ENCODE peak calls at places on chromosomes 2 and 18, in seven cellular contexts. U is GM12892, G is K562, L is H1, Y is GM12878, F is SK-N-SH, N is HepG2. T is an unnamed sample.

GRCh38 chr2:26737221-26737620 is 26.9 kb upstream of the SLC35F6 start:
- DNase-seq in U (no peak), G (no peak), L (no peak), Y (no peak), F (peak), N (no peak), T (no peak)

GRCh38 chr2:134160793-134161504 is 92.9 kb upstream of the MGAT5 start:
- DNase-seq in U (no peak), G (peak), L (no peak), Y (no peak), F (peak), N (no peak), T (no peak)

GRCh38 chr2:211800001-211800400 is 738.6 kb downstream of the ERBB4 start:
- DNase-seq in U (no peak), G (no peak), L (no peak), Y (no peak), F (no peak), N (no peak), T (no peak)

GRCh38 chr2:25354116-25354515 is 12.4 kb upstream of the DNMT3A start:
- DNase-seq in U (no peak), G (no peak), L (no peak), Y (no peak), F (no peak), N (no peak), T (no peak)

GRCh38 chr2:58923869-58924268 is 682.7 kb upstream of the FANCL start:
- DNase-seq in U (no peak), G (no peak), L (no peak), Y (no peak), F (no peak), N (no peak), T (no peak)

GRCh38 chr2:143451622-143452021 is 322.4 kb downstream of the ARHGAP15 start:
- DNase-seq in U (no peak), G (peak), L (no peak), Y (no peak), F (no peak), N (no peak), T (no peak)

GRCh38 chr2:41414486-41415230 is 633.2 kb upstream of the PKDCC start:
- DNase-seq in U (no peak), G (peak), L (peak), Y (peak), F (peak), N (peak), T (peak)

GRCh38 chr2:129176375-129176774 is 803.1 kb upstream of the RAB6C start:
- DNase-seq in U (no peak), G (no peak), L (no peak), Y (no peak), F (no peak), N (no peak), T (no peak)

GRCh38 chr2:110149330-110150220 is 34.0 kb upstream of the MALL start:
- DNase-seq in U (no peak), G (peak), L (no peak), Y (no peak), F (no peak), N (no peak), T (no peak)
- TF ChIP-seq TAF1 in U (no peak), G (no peak), L (no peak), Y (no peak), F (no peak), N (no peak), T (no peak)

GRCh38 chr2:48856657-48857056 is 101.1 kb upstream of the LHCGR start:
- DNase-seq in U (no peak), G (no peak), L (no peak), Y (no peak), F (no peak), N (no peak), T (no peak)

GRCh38 chr2:48854681-48855080 is 99.2 kb upstream of the LHCGR start:
- DNase-seq in U (no peak), G (no peak), L (no peak), Y (no peak), F (no peak), N (no peak), T (no peak)

GRCh38 chr2:48852938-48853337 is 97.4 kb upstream of the LHCGR start:
- DNase-seq in U (no peak), G (no peak), L (no peak), Y (no peak), F (no peak), N (no peak), T (no peak)

GRCh38 chr2:48856144-48856543 is 100.6 kb upstream of the LHCGR start:
- DNase-seq in U (no peak), G (no peak), L (no peak), Y (no peak), F (no peak), N (no peak), T (no peak)

DNA sequence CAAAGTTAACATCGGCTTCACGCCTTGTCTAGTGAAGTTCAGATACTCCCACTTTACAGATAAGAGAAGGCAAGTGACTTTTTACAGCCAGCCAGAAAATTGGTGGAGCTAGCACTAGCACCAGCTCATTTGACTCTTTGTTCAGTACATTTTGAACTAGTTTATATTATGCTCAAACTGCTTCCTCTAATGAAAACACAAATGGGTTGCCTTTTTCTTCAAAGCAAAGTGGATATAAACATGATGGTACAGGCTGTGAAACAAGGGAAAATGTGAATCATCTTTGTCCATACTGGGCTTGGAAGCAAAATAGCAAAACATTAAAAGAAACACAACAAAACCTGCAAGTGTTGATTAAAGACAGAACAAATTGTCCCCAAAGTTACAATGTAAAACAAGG is 99.6 kb upstream of the LHCGR start:
- DNase-seq in U (no peak), G (no peak), L (no peak), Y (no peak), F (no peak), N (no peak), T (no peak)
- TF ChIP-seq POLR2AphosphoS5 in U (no peak), G (no peak), L (no peak), Y (no peak), F (no peak), N (no peak), T (no peak)

GRCh38 chr18:45802814-45803492 is 22.5 kb upstream of the SIGLEC15 start:
- DNase-seq in U (no peak), G (peak), L (no peak), Y (no peak), F (no peak), N (no peak), T (no peak)

GRCh38 chr18:45806226-45806625 is 19.2 kb upstream of the SIGLEC15 start:
- DNase-seq in U (no peak), G (no peak), L (no peak), Y (no peak), F (no peak), N (no peak), T (no peak)

GRCh38 chr18:45805551-45805950 is 19.9 kb upstream of the SIGLEC15 start:
- DNase-seq in U (no peak), G (no peak), L (no peak), Y (no peak), F (no peak), N (no peak), T (no peak)

DNA sequence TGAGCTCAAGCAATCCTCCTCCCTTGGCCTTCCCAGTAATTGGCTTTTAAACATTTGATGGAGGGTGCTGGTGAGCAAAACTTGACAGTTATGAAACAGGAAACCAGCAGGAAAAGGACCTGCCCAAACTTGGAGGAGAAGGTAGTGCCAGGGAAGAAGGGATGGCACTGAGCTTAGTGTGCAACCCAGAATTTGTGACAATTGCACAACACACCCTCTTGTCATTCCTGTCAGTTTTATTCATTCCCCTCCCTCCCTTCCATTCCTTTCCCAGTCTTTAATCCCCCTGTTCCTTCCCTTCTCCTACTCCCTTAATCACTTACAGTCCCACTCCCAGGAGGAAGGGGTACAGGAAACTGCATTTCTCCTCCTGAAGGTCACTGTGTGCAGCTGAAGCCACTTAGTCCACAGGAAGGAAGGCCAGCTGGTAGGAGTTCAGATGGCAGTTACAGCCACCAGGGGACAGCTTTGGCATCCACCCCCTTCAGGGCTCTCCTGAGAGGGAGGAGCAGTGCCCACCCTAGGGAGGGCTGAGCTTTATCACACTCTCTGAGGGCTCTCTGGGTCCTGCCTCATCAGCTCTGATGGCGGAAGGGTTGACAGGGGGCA is 24.0 kb upstream of the SIGLEC15 start:
- DNase-seq in U (no peak), G (no peak), L (no peak), Y (no peak), F (no peak), N (no peak), T (no peak)
- TF ChIP-seq TAF1 in U (no peak), G (no peak), L (no peak), Y (no peak), F (no peak), N (no peak), T (no peak)

GRCh38 chr2:74391580-74392448 is 11.7 kb upstream of the DCTN1 start:
- DNase-seq in U (peak), G (peak), L (peak), Y (peak), F (peak), N (peak), T (peak)
- TF ChIP-seq POLR2AphosphoS5 in U (peak), G (no peak), L (peak), Y (peak), F (peak), N (peak), T (peak)

GRCh38 chr2:120596191-120596781 is 139.4 kb upstream of the GLI2 start:
- DNase-seq in U (no peak), G (no peak), L (no peak), Y (no peak), F (peak), N (no peak), T (no peak)

GRCh38 chr2:120596990-120597594 is 138.6 kb upstream of the GLI2 start:
- DNase-seq in U (no peak), G (no peak), L (no peak), Y (no peak), F (no peak), N (no peak), T (no peak)

GRCh38 chr2:120595739-120596138 is 139.9 kb upstream of the GLI2 start:
- DNase-seq in U (no peak), G (no peak), L (no peak), Y (no peak), F (no peak), N (no peak), T (no peak)

GRCh38 chr2:120593921-120594686 is 141.6 kb upstream of the GLI2 start:
- DNase-seq in U (no peak), G (no peak), L (no peak), Y (no peak), F (no peak), N (no peak), T (no peak)

DNA sequence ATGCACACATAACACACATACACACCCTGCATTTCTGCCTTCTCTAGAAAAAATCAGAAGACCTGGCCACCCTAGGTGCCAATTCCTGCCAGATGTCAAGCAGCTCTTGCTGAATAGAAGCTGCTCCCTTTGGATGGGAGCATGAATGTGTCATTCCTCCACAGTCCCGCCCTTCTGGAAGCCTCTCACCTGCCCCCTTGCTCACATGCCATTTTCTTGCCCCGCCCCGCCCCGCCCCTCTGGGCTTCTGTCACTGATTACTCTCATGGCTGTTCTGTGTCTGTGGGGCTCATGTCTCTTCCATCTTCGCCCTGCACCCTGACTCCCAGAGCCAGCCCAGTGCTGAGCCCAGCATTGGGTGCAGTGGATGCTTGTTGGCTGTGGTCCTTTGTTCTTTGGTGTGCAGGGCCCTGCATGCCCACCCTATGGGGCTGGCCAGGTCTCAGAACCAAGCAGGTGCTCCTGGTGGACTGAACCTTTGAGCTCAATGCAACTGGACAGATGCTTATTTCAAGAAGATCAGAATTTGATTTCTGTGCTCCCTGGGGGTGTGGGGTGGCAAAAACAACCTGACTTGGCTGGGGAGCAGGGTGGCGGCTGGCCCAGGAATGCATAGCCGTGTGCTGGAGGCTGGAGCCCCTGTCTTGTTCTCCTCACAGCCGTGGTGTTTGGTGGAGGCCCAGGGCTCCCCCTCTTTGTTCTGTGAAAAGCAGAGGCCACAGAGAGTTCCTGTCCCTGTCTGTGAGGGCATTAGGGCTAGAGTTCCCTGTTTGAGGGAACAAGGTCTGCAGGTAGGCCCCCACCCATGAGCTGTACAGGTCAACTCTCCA is 140.6 kb upstream of the GLI2 start:
- DNase-seq in U (no peak), G (peak), L (no peak), Y (no peak), F (no peak), N (no peak), T (no peak)
- TF ChIP-seq TAF1 in U (no peak), G (no peak), L (no peak), Y (no peak), F (no peak), N (no peak), T (no peak)

DNA sequence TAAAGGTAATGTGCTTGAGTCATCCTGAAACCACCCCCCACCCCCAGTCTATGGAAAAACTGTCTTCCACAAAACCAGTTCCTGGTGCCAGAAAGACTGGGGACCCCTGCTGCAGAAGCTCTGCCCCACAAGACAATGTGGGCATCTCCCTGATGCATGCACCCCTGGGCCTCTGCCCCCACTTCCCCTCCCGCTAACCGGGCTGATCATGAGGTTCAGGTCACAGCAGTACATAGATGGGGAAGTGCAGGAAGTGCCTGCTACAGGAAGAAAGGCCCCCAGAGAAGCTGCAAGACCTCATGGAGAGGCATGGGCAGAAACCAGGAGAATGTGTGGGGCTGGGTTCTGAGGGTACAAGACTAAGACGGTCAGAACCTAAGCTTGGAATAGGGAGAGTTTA is 243.4 kb upstream of the ID2 start:
- DNase-seq in U (no peak), G (no peak), L (no peak), Y (no peak), F (no peak), N (no peak), T (no peak)
- TF ChIP-seq POLR2AphosphoS5 in U (no peak), G (no peak), L (no peak), Y (no peak), F (no peak), N (no peak), T (no peak)

GRCh38 chr2:85579266-85579935 is 2.0 kb downstream of the VAMP8 start:
- DNase-seq in U (no peak), G (peak), L (no peak), Y (no peak), F (no peak), N (no peak), T (no peak)

GRCh38 chr2:85577063-85577385 is 362 bp upstream of the VAMP8 start:
- DNase-seq in U (no peak), G (no peak), L (no peak), Y (no peak), F (no peak), N (no peak), T (no peak)

GRCh38 chr2:85577386-85578242 is at the start of gene VAMP8:
- DNase-seq in U (peak), G (peak), L (peak), Y (no peak), F (no peak), N (peak), T (no peak)

GRCh38 chr2:85580206-85580605 is 2.8 kb downstream of the VAMP8 start:
- DNase-seq in U (no peak), G (no peak), L (no peak), Y (no peak), F (no peak), N (no peak), T (no peak)

DNA sequence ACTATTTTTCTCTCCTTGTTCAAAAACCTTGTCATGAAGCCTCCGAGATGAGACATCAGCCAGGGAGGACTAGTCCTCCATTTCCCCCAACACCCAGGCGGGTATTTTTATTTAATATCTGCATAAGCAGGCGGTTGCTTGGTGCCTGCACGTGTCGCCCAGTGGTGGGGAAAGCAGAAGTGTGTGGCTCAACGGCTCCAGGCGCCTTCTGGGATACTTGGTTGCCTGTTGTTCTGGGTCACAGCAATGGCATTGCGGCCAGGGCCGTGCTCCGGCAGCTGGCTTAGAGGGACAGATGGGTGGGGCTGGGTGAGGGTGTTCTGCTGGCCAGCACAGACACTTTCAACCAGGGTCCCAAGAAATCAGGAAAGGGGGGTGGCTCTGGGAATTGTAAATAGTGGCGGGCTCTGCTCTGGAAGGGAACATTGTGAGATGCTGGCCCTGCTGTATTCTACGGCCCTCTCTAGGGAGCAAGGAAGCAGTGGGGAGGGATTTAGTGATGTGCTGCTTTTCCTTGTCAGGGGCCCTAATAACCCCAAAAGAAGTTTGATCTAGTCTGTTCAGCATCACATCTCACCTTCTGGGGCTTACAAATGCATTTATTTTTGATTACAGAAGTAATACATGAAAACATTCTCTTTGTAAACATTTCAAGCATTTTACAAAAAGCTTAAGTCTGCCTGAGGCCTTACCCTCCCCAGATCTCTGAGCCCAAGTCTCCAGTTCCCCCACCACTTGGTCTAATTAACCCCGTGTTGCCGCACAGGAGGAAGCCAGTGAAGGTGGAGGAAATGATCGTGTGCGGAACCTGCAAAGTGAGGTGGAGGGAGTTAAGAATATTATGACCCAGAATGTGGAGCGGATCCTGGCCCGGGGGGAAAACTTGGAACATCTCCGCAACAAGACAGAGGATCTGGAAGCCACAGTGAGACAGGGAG is 1.1 kb downstream of the VAMP8 start:
- DNase-seq in U (no peak), G (peak), L (no peak), Y (no peak), F (no peak), N (no peak), T (no peak)
- TF ChIP-seq TAF1 in U (peak), G (peak), L (no peak), Y (no peak), F (no peak), N (no peak), T (no peak)

GRCh38 chr2:45681675-45682074 is 30.2 kb downstream of the PRKCE start:
- DNase-seq in U (no peak), G (no peak), L (no peak), Y (no peak), F (peak), N (peak), T (peak)
- TF ChIP-seq POLR2AphosphoS5 in U (no peak), G (no peak), L (no peak), Y (no peak), F (peak), N (no peak), T (no peak)

GRCh38 chr2:84613082-84613481 is 96.8 kb downstream of the DNAH6 start:
- DNase-seq in U (no peak), G (no peak), L (no peak), Y (no peak), F (no peak), N (peak), T (no peak)
- TF ChIP-seq TAF1 in U (no peak), G (no peak), L (no peak), Y (no peak), F (no peak), N (no peak), T (no peak)

DNA sequence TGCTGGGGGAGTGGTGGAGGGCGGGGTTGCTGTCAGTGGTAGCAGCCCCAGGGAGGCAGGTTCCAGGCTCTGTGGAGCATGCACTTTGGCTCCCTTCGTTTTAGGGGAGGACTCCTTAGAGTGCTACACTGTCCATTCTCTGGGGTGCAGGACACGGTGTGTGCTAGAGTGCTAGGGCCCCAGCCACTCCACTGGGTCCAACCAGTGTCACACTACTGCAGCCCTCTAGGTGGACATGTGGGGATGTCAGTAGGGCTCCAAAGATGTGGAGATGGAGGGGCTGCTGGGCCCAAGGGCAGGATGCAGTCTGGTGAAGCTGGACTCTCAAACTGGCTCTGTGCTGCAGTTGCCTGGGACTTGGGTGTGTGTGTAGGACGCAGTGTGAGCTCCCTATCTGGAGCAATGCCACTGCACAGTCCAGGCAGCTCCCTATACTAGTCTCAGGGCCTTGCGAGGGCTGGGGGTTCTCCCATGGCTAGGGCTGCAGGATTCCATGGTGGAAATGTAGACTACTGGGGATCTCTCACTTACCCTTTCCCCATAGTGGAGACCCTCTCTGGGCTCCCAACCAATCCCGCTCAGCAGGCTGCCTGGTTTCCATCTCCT is 45.5 kb downstream of the ADCYAP1 start:
- DNase-seq in U (no peak), G (no peak), L (no peak), Y (no peak), F (no peak), N (no peak), T (no peak)
- TF ChIP-seq POLR2AphosphoS5 in U (no peak), G (no peak), L (no peak), Y (no peak), F (no peak), N (no peak), T (no peak)